ENCODE peak calls at places on chromosomes 1 and 21, in five cellular contexts. I, O, L, T and H are unnamed samples.
A peak's percentile ranks its signal among the peaks of the same experiment; 100 is the strongest.

GRCh38 chr1:186183219-186183618 is 191.8 kb downstream of the TPR start:
- DNase-seq in I (no peak), O (peak; percentile 52), L (no peak), T (no peak), H (no peak)

GRCh38 chr1:153916297-153916696 is 6.5 kb downstream of the GATAD2B start:
- DNase-seq in I (no peak), O (no peak), L (no peak), T (no peak), H (no peak)

GRCh38 chr1:185483647-185484450 is 166.8 kb upstream of the IVNS1ABP start:
- DNase-seq in I (no peak), O (peak; percentile 89), L (no peak), T (peak; percentile 26), H (no peak)

GRCh38 chr1:34378968-34379729 is 202.4 kb downstream of the C1orf94 start:
- DNase-seq in I (peak; percentile 66), O (peak; percentile 41), L (no peak), T (peak; percentile 30), H (no peak)

GRCh38 chr1:155080250-155081228 is 1.9 kb downstream of the EFNA3 start:
- DNase-seq in I (peak; percentile 97), O (no peak), L (peak; percentile 53), T (peak; percentile 84), H (peak; percentile 61)

GRCh38 chr21:45131537-45131999 is 57.2 kb downstream of the ADARB1 start:
- DNase-seq in I (no peak), O (no peak), L (no peak), T (no peak), H (no peak)

GRCh38 chr1:192579319-192579738 is 3.8 kb downstream of the RGS1 start:
- DNase-seq in I (no peak), O (no peak), L (no peak), T (no peak), H (no peak)

GRCh38 chr1:15803380-15803779 is 4.1 kb downstream of the UQCRHL start:
- DNase-seq in I (peak; percentile 45), O (no peak), L (peak; percentile 63), T (peak; percentile 48), H (peak; percentile 74)

GRCh38 chr1:93448983-93449805 is 1.3 kb downstream of the FNBP1L start:
- DNase-seq in I (peak; percentile 44), O (peak; percentile 59), L (no peak), T (peak; percentile 79), H (no peak)

GRCh38 chr1:6991271-6991670 is 206.0 kb downstream of the CAMTA1 start:
- DNase-seq in I (no peak), O (peak; percentile 92), L (no peak), T (no peak), H (no peak)

GRCh38 chr1:169485427-169486280 is at the start of gene SLC19A2:
- DNase-seq in I (peak; percentile 97), O (peak; percentile 99), L (peak; percentile 96), T (peak; percentile 100), H (peak; percentile 95)

GRCh38 chr1:214552174-214552608 is 789 bp upstream of the PTPN14 start:
- DNase-seq in I (peak; percentile 36), O (peak; percentile 71), L (no peak), T (peak; percentile 88), H (no peak)

GRCh38 chr1:22772054-22772453 is 61.4 kb downstream of the EPHB2 start:
- DNase-seq in I (no peak), O (no peak), L (no peak), T (no peak), H (no peak)

GRCh38 chr1:201561604-201562003 is 22.7 kb downstream of the NAV1 start:
- DNase-seq in I (no peak), O (no peak), L (no peak), T (no peak), H (no peak)

GRCh38 chr1:170697338-170697715 is 33.4 kb downstream of the PRRX1 start:
- DNase-seq in I (no peak), O (no peak), L (no peak), T (no peak), H (no peak)

GRCh38 chr1:46747683-46748288 is 28.9 kb upstream of the EFCAB14 start:
- DNase-seq in I (peak; percentile 53), O (peak; percentile 20), L (peak; percentile 6), T (peak; percentile 83), H (peak; percentile 71)

GRCh38 chr1:37471345-37472231 is 2.8 kb upstream of the ZC3H12A start:
- DNase-seq in I (peak; percentile 80), O (peak; percentile 92), L (no peak), T (peak; percentile 91), H (no peak)

GRCh38 chr1:11804666-11805453 is 904 bp downstream of the MTHFR start:
- DNase-seq in I (peak; percentile 47), O (peak; percentile 62), L (no peak), T (peak; percentile 84), H (peak; percentile 71)

GRCh38 chr1:156214024-156214748 is 1.4 kb downstream of the PMF1 start:
- DNase-seq in I (no peak), O (peak; percentile 86), L (no peak), T (no peak), H (no peak)

GRCh38 chr1:241611063-241611462 is 29.1 kb downstream of the CHML start:
- DNase-seq in I (peak; percentile 29), O (peak; percentile 54), L (peak; percentile 82), T (peak; percentile 76), H (peak; percentile 91)

GRCh38 chr1:57796609-57797008 is 372.7 kb upstream of the DAB1 start:
- DNase-seq in I (no peak), O (peak; percentile 30), L (no peak), T (peak; percentile 42), H (no peak)

GRCh38 chr1:208652300-208653160 is 408.3 kb upstream of the PLXNA2 start:
- DNase-seq in I (peak; percentile 80), O (peak; percentile 44), L (peak; percentile 37), T (peak; percentile 81), H (peak; percentile 78)

GRCh38 chr1:81664341-81664740 is 136.4 kb upstream of the ADGRL2 start:
- DNase-seq in I (no peak), O (peak; percentile 49), L (no peak), T (no peak), H (no peak)

GRCh38 chr1:98794196-98794886 is 132.8 kb downstream of the SNX7 start:
- DNase-seq in I (peak; percentile 54), O (peak; percentile 51), L (peak; percentile 58), T (peak; percentile 79), H (peak; percentile 79)

GRCh38 chr1:51063121-51063520 is 38.9 kb upstream of the C1orf185 start:
- DNase-seq in I (no peak), O (peak; percentile 98), L (no peak), T (peak; percentile 11), H (no peak)

DNA sequence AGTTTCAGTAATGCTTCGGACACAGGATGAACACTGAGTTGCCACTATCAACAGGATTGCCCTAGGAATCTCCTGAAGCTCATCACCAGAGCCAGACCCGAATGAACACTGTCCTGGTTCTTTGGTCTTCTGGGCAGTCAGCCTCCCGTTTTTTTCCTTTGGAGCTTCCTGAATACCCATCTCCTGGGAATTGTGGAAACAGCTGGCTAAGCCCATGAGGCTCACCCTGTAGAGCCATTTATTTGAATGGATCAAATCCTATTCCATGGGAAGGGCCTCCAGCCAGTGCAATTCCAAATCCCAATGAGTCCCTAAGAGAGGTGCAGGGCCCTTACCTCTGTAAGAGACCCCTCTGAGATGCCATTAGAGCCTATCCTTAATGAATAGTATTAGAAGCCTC is 5.9 kb downstream of the RCSD1 start:
- DNase-seq in I (no peak), O (no peak), L (no peak), T (no peak), H (no peak)
- H3K79me2 ChIP-seq in I (no peaks in the 10 kb centered on the region), O (no peaks in the 10 kb centered on the region), L (peaks cover 100% of the 10 kb centered on the region), T (no peaks in the 10 kb centered on the region), H (peaks cover 59% of the 10 kb centered on the region)

DNA sequence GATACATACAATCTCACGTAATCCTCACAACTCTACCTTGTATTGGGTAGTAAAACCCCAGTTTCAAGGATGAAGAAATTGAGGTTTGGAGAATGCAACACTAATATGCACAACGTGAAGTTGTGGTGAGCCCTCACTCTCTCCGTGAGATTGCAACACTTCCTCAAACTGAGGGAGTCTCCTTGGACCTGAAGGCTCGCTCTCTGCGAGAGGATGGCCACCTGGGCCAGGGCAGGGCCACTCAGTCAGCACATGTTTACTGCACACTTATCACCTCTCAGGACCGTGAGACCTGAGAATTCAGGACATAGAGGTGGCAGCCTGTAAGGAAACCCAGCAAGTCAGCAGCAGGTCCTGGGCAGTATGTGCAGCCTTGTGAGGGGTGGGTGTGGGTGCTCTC is 8.7 kb downstream of the SH3BP5L start:
- DNase-seq in I (no peak), O (no peak), L (no peak), T (no peak), H (no peak)
- H3K79me2 ChIP-seq in I (peaks cover 51% of the 10 kb centered on the region), O (peaks cover 63% of the 10 kb centered on the region), L (no peaks in the 10 kb centered on the region), T (peaks cover 34% of the 10 kb centered on the region), H (peaks cover 35% of the 10 kb centered on the region)

GRCh38 chr1:13968361-13968760 is 268.4 kb downstream of the PRDM2 start:
- DNase-seq in I (no peak), O (no peak), L (no peak), T (no peak), H (no peak)

GRCh38 chr1:13965770-13966398 is 265.9 kb downstream of the PRDM2 start:
- DNase-seq in I (peak; percentile 57), O (peak; percentile 39), L (peak; percentile 20), T (peak; percentile 87), H (peak; percentile 62)

GRCh38 chr1:13967707-13968106 is 267.7 kb downstream of the PRDM2 start:
- DNase-seq in I (no peak), O (no peak), L (no peak), T (no peak), H (no peak)

GRCh38 chr1:13960376-13960987 is 260.5 kb downstream of the PRDM2 start:
- DNase-seq in I (peak; percentile 65), O (peak; percentile 10), L (peak; percentile 67), T (peak; percentile 78), H (peak; percentile 87)

GRCh38 chr1:13964768-13965167 is 264.8 kb downstream of the PRDM2 start:
- DNase-seq in I (no peak), O (no peak), L (no peak), T (no peak), H (no peak)
- H3K79me2 ChIP-seq in I (no peaks in the 10 kb centered on the region), O (no peaks in the 10 kb centered on the region), L (no peaks in the 10 kb centered on the region), T (no peaks in the 10 kb centered on the region), H (no peaks in the 10 kb centered on the region)

DNA sequence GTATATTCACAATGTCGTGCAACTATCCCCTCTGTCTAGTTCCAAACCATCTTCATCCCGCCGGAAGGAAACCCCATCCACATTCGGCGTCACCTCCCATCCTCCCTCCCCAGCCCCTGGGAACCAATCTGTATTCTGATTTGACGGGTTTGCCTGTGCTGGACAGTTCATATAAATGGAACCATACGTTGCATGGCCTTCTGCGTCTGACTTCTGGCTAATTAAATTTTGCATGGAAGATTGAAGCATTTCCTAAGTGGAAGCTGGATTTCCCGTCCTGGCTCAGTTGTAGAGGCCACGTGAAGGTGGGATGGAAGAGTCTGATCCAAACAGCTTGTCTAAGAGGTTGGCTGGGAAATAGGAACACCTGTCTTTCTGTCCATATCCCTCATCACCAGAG is 14.6 kb downstream of the SPSB1 start:
- DNase-seq in I (peak; percentile 73), O (no peak), L (no peak), T (no peak), H (no peak)
- H3K79me2 ChIP-seq in I (peaks cover 52% of the 10 kb centered on the region), O (peaks cover 99% of the 10 kb centered on the region), L (peaks cover 9% of the 10 kb centered on the region), T (peaks cover 98% of the 10 kb centered on the region), H (no peaks in the 10 kb centered on the region)

DNA sequence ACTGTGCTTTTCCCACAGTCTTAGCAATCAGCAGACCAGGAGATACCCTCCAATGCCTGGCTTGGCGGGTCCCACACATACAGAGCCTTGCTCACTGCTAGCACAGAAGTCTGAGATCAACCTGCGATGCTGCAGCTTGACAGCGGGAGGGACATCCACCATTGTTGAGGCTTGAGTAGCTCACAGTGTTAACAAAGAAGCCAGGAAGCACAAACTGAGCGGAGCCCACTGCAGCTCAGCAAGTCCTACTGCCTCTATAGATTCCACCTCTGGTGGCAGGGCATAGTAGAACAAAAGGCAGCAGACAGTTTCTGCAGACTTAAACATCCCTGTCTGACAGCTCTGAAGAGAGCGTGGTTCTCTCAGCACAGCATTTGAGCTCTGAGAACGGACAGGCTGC is 33.4 kb downstream of the MNDA start:
- DNase-seq in I (no peak), O (no peak), L (no peak), T (no peak), H (no peak)
- H3K79me2 ChIP-seq in I (no peaks in the 10 kb centered on the region), O (no peaks in the 10 kb centered on the region), L (no peaks in the 10 kb centered on the region), T (no peaks in the 10 kb centered on the region), H (no peaks in the 10 kb centered on the region)